ENCODE peak calls at places on chromosomes 5 and 9, in eight cellular contexts. W is endothelial cell of umbilical vein, N is foreskin fibroblast, I is fibroblast of the conjunctiva, E is NCI-H510A treated with DMSO at 0.1 percent for 48 hours, C is endothelial cell, S is heart left ventricle, Y is left lung. T is an unnamed sample.

GRCh38 chr9:93655621-93656425 is 79.4 kb downstream of the PHF2 start:
- DNase-seq in W (no peak), I (no peak), S (no peak), Y (peak; percentile 65), N (no peak), E (no peak), C (no peak), T (no peak)

GRCh38 chr9:123863164-123863855 is 66.6 kb downstream of the DENND1A start:
- DNase-seq in C (no peak), S (no peak), Y (no peak), E (no peak), W (no peak), I (peak; percentile 53), N (no peak), T (no peak)

GRCh38 chr5:77877516-77878070 is 101.5 kb upstream of the TBCA start:
- DNase-seq in S (no peak), W (no peak), C (no peak), I (no peak), E (no peak), Y (no peak), N (no peak), T (no peak)

GRCh38 chr5:554284-554988 is 30.2 kb upstream of the SLC9A3 start:
- DNase-seq in Y (no peak), I (no peak), C (no peak), E (no peak), W (no peak), N (no peak), S (peak; percentile 10), T (no peak)

GRCh38 chr5:9149988-9150387 is 395.9 kb downstream of the SEMA5A start:
- DNase-seq in C (no peak), W (no peak), N (peak; percentile 95), Y (no peak), E (peak; percentile 14), S (no peak), I (no peak), T (no peak)

GRCh38 chr5:55187370-55187769 is 14.4 kb upstream of the CDC20B start:
- DNase-seq in E (peak; percentile 33), S (no peak), C (no peak), I (no peak), W (peak; percentile 27), N (no peak), Y (no peak), T (no peak)

GRCh38 chr5:59826996-59827395 is 66.5 kb downstream of the PDE4D start:
- DNase-seq in C (no peak), I (no peak), Y (no peak), S (no peak), W (no peak), E (no peak), N (no peak), T (no peak)

GRCh38 chr9:136122425-136123383 is 4.0 kb upstream of the TMEM250 start:
- DNase-seq in N (peak; percentile 81), E (peak; percentile 45), S (peak; percentile 80), I (no peak), Y (peak; percentile 96), C (peak; percentile 79), W (peak; percentile 59), T (peak; percentile 73)

GRCh38 chr9:28774433-28775029 is 1201.2 kb upstream of the C9orf72 start:
- DNase-seq in W (peak; percentile 8), C (no peak), E (peak; percentile 42), S (no peak), N (peak; percentile 18), Y (no peak), I (peak; percentile 1), T (no peak)

GRCh38 chr9:134663753-134664415 is 22.3 kb downstream of the COL5A1 start:
- DNase-seq in S (no peak), W (no peak), C (no peak), Y (peak; percentile 20), N (peak; percentile 75), E (no peak), I (no peak), T (no peak)

GRCh38 chr9:79969383-79969782 is 397.6 kb downstream of the TLE4 start:
- DNase-seq in N (no peak), W (no peak), I (no peak), C (no peak), S (no peak), E (no peak), Y (no peak), T (no peak)

GRCh38 chr5:100188339-100188738 is 346.8 kb upstream of the FAM174A start:
- DNase-seq in E (no peak), N (no peak), C (no peak), S (no peak), Y (no peak), W (no peak), I (no peak), T (no peak)

T was measured in right atrium auricular region.